ENCODE peak calls at places on chromosome 19, in eight cellular contexts. One of them, this sample, is unnamed.

GRCh38 chr19:58328999-58329398 is 2.2 kb downstream of the ZSCAN22 start:
- DNase-seq in esophagus squamous epithelium: no peak
- DNase-seq in RWPE1: no peak
- DNase-seq in transverse colon: no peak
- DNase-seq in HFF-Myc: no peak
- DNase-seq in WTC11: peak
- DNase-seq in fibroblast of the aortic adventitia: no peak
- DNase-seq in nephron progenitor cell: peak
- DNase-seq in this sample: peak

GRCh38 chr19:39314016-39314728 is 6.5 kb downstream of the LRFN1 start:
- DNase-seq in HFF-Myc: no peak
- DNase-seq in WTC11: no peak
- DNase-seq in nephron progenitor cell: no peak
- DNase-seq in transverse colon: no peak
- DNase-seq in esophagus squamous epithelium: no peak
- DNase-seq in RWPE1: no peak
- DNase-seq in fibroblast of the aortic adventitia: no peak
- DNase-seq in this sample: no peak

GRCh38 chr19:38805180-38805579 is 7.6 kb downstream of the LGALS4 start:
- DNase-seq in nephron progenitor cell: no peak
- DNase-seq in RWPE1: no peak
- DNase-seq in HFF-Myc: no peak
- DNase-seq in WTC11: no peak
- DNase-seq in fibroblast of the aortic adventitia: peak
- DNase-seq in transverse colon: no peak
- DNase-seq in esophagus squamous epithelium: no peak
- DNase-seq in this sample: no peak

GRCh38 chr19:55591555-55591954 is 7.8 kb downstream of the FIZ1 start:
- DNase-seq in fibroblast of the aortic adventitia: no peak
- DNase-seq in nephron progenitor cell: no peak
- DNase-seq in RWPE1: no peak
- DNase-seq in WTC11: peak
- DNase-seq in transverse colon: no peak
- DNase-seq in esophagus squamous epithelium: no peak
- DNase-seq in HFF-Myc: no peak
- DNase-seq in this sample: no peak

GRCh38 chr19:15244106-15244803 is 12.0 kb upstream of the EPHX3 start:
- DNase-seq in transverse colon: no peak
- DNase-seq in esophagus squamous epithelium: no peak
- DNase-seq in RWPE1: no peak
- DNase-seq in fibroblast of the aortic adventitia: no peak
- DNase-seq in HFF-Myc: no peak
- DNase-seq in WTC11: no peak
- DNase-seq in nephron progenitor cell: no peak
- DNase-seq in this sample: no peak

GRCh38 chr19:47626238-47626637 is 17.3 kb downstream of the BICRA start:
- DNase-seq in transverse colon: no peak
- DNase-seq in WTC11: no peak
- DNase-seq in nephron progenitor cell: no peak
- DNase-seq in HFF-Myc: no peak
- DNase-seq in fibroblast of the aortic adventitia: no peak
- DNase-seq in RWPE1: no peak
- DNase-seq in esophagus squamous epithelium: no peak
- DNase-seq in this sample: no peak

GRCh38 chr19:14476663-14477401 is 1.7 kb upstream of the PTGER1 start:
- DNase-seq in HFF-Myc: no peak
- DNase-seq in transverse colon: peak
- DNase-seq in WTC11: no peak
- DNase-seq in nephron progenitor cell: no peak
- DNase-seq in fibroblast of the aortic adventitia: peak
- DNase-seq in esophagus squamous epithelium: no peak
- DNase-seq in RWPE1: peak
- DNase-seq in this sample: no peak

GRCh38 chr19:54096642-54097106 is 3.9 kb downstream of the OSCAR start:
- DNase-seq in transverse colon: peak
- DNase-seq in RWPE1: no peak
- DNase-seq in fibroblast of the aortic adventitia: peak
- DNase-seq in esophagus squamous epithelium: no peak
- DNase-seq in HFF-Myc: no peak
- DNase-seq in nephron progenitor cell: no peak
- DNase-seq in WTC11: peak
- DNase-seq in this sample: no peak

GRCh38 chr19:6475321-6476108 is 6.1 kb downstream of the DENND1C start:
- DNase-seq in nephron progenitor cell: peak
- DNase-seq in fibroblast of the aortic adventitia: no peak
- DNase-seq in WTC11: peak
- DNase-seq in HFF-Myc: no peak
- DNase-seq in transverse colon: no peak
- DNase-seq in RWPE1: no peak
- DNase-seq in esophagus squamous epithelium: no peak
- DNase-seq in this sample: no peak

GRCh38 chr19:38979867-38980266 is 4.3 kb upstream of the FBXO17 start:
- DNase-seq in fibroblast of the aortic adventitia: no peak
- DNase-seq in HFF-Myc: no peak
- DNase-seq in WTC11: no peak
- DNase-seq in transverse colon: no peak
- DNase-seq in esophagus squamous epithelium: no peak
- DNase-seq in RWPE1: no peak
- DNase-seq in nephron progenitor cell: no peak
- DNase-seq in this sample: no peak

GRCh38 chr19:28670894-28671293 is 542.1 kb downstream of the UQCRFS1 start:
- DNase-seq in WTC11: no peak
- DNase-seq in fibroblast of the aortic adventitia: no peak
- DNase-seq in RWPE1: no peak
- DNase-seq in nephron progenitor cell: no peak
- DNase-seq in HFF-Myc: no peak
- DNase-seq in esophagus squamous epithelium: no peak
- DNase-seq in transverse colon: no peak
- DNase-seq in this sample: no peak

GRCh38 chr19:34881982-34882381 is 44.7 kb upstream of the ZNF30 start:
- DNase-seq in HFF-Myc: peak
- DNase-seq in transverse colon: no peak
- DNase-seq in WTC11: no peak
- DNase-seq in nephron progenitor cell: no peak
- DNase-seq in fibroblast of the aortic adventitia: no peak
- DNase-seq in RWPE1: no peak
- DNase-seq in esophagus squamous epithelium: no peak
- DNase-seq in this sample: no peak

GRCh38 chr19:46461537-46461936 is 9.8 kb downstream of the PNMA8A start:
- DNase-seq in WTC11: no peak
- DNase-seq in nephron progenitor cell: no peak
- DNase-seq in RWPE1: peak
- DNase-seq in esophagus squamous epithelium: no peak
- DNase-seq in transverse colon: no peak
- DNase-seq in fibroblast of the aortic adventitia: no peak
- DNase-seq in HFF-Myc: no peak
- DNase-seq in this sample: no peak

GRCh38 chr19:31316201-31316951 is 32.9 kb downstream of the TSHZ3 start:
- DNase-seq in nephron progenitor cell: no peak
- DNase-seq in WTC11: no peak
- DNase-seq in HFF-Myc: no peak
- DNase-seq in esophagus squamous epithelium: no peak
- DNase-seq in transverse colon: peak
- DNase-seq in RWPE1: no peak
- DNase-seq in fibroblast of the aortic adventitia: peak
- DNase-seq in this sample: no peak

GRCh38 chr19:27972291-27973040 is 1240.5 kb downstream of the UQCRFS1 start:
- DNase-seq in fibroblast of the aortic adventitia: peak
- DNase-seq in HFF-Myc: no peak
- DNase-seq in RWPE1: no peak
- DNase-seq in WTC11: no peak
- DNase-seq in nephron progenitor cell: no peak
- DNase-seq in esophagus squamous epithelium: no peak
- DNase-seq in transverse colon: no peak
- DNase-seq in this sample: no peak

GRCh38 chr19:34332027-34332786 is 32.8 kb upstream of the GPI start:
- DNase-seq in HFF-Myc: no peak
- DNase-seq in nephron progenitor cell: no peak
- DNase-seq in transverse colon: no peak
- DNase-seq in esophagus squamous epithelium: no peak
- DNase-seq in WTC11: no peak
- DNase-seq in fibroblast of the aortic adventitia: no peak
- DNase-seq in RWPE1: no peak
- DNase-seq in this sample: no peak

GRCh38 chr19:30719189-30719990 is 347.2 kb downstream of the ZNF536 start:
- DNase-seq in HFF-Myc: no peak
- DNase-seq in esophagus squamous epithelium: no peak
- DNase-seq in transverse colon: peak
- DNase-seq in WTC11: peak
- DNase-seq in RWPE1: peak
- DNase-seq in nephron progenitor cell: peak
- DNase-seq in fibroblast of the aortic adventitia: peak
- DNase-seq in this sample: peak

GRCh38 chr19:38319421-38320258 is at the start of gene KCNK6:
- DNase-seq in esophagus squamous epithelium: no peak
- DNase-seq in WTC11: peak
- DNase-seq in HFF-Myc: no peak
- DNase-seq in fibroblast of the aortic adventitia: peak
- DNase-seq in nephron progenitor cell: peak
- DNase-seq in RWPE1: no peak
- DNase-seq in transverse colon: peak
- DNase-seq in this sample: peak

GRCh38 chr19:17281391-17282304 is at the start of gene ANKLE1:
- DNase-seq in RWPE1: peak
- DNase-seq in HFF-Myc: no peak
- DNase-seq in esophagus squamous epithelium: no peak
- DNase-seq in transverse colon: peak
- DNase-seq in WTC11: peak
- DNase-seq in fibroblast of the aortic adventitia: no peak
- DNase-seq in nephron progenitor cell: peak
- DNase-seq in this sample: no peak

GRCh38 chr19:35310331-35310730 is 18.4 kb downstream of the MAG start:
- DNase-seq in transverse colon: no peak
- DNase-seq in nephron progenitor cell: no peak
- DNase-seq in WTC11: no peak
- DNase-seq in esophagus squamous epithelium: no peak
- DNase-seq in RWPE1: no peak
- DNase-seq in HFF-Myc: no peak
- DNase-seq in fibroblast of the aortic adventitia: no peak
- DNase-seq in this sample: no peak

GRCh38 chr19:29172302-29172701 is 40.6 kb downstream of the UQCRFS1 start:
- DNase-seq in transverse colon: no peak
- DNase-seq in RWPE1: no peak
- DNase-seq in esophagus squamous epithelium: no peak
- DNase-seq in nephron progenitor cell: no peak
- DNase-seq in fibroblast of the aortic adventitia: no peak
- DNase-seq in HFF-Myc: no peak
- DNase-seq in WTC11: no peak
- DNase-seq in this sample: no peak

GRCh38 chr19:5907216-5907615 is 2.5 kb downstream of the VMAC start:
- DNase-seq in transverse colon: no peak
- DNase-seq in HFF-Myc: no peak
- DNase-seq in WTC11: no peak
- DNase-seq in RWPE1: no peak
- DNase-seq in fibroblast of the aortic adventitia: no peak
- DNase-seq in esophagus squamous epithelium: no peak
- DNase-seq in nephron progenitor cell: no peak
- DNase-seq in this sample: peak

GRCh38 chr19:43534811-43535761 is 2.1 kb downstream of the ZNF575 start:
- DNase-seq in transverse colon: peak
- DNase-seq in HFF-Myc: no peak
- DNase-seq in WTC11: peak
- DNase-seq in RWPE1: no peak
- DNase-seq in esophagus squamous epithelium: no peak
- DNase-seq in nephron progenitor cell: peak
- DNase-seq in fibroblast of the aortic adventitia: peak
- DNase-seq in this sample: peak
- TF ChIP-seq CTCF in transverse colon: peak
- TF ChIP-seq CTCF in HFF-Myc: peak
- TF ChIP-seq CTCF in WTC11: peak
- TF ChIP-seq CTCF in RWPE1: no peak
- TF ChIP-seq CTCF in esophagus squamous epithelium: peak
- TF ChIP-seq CTCF in nephron progenitor cell: peak
- TF ChIP-seq CTCF in fibroblast of the aortic adventitia: peak
- TF ChIP-seq CTCF in this sample: peak

GRCh38 chr19:20276011-20276738 is 109.2 kb downstream of the ZNF486 start:
- DNase-seq in HFF-Myc: no peak
- DNase-seq in WTC11: no peak
- DNase-seq in nephron progenitor cell: no peak
- DNase-seq in transverse colon: no peak
- DNase-seq in esophagus squamous epithelium: no peak
- DNase-seq in fibroblast of the aortic adventitia: no peak
- DNase-seq in RWPE1: no peak
- DNase-seq in this sample: peak

GRCh38 chr19:20273951-20274578 is 107.1 kb downstream of the ZNF486 start:
- DNase-seq in transverse colon: no peak
- DNase-seq in esophagus squamous epithelium: no peak
- DNase-seq in fibroblast of the aortic adventitia: no peak
- DNase-seq in RWPE1: no peak
- DNase-seq in nephron progenitor cell: no peak
- DNase-seq in HFF-Myc: no peak
- DNase-seq in WTC11: no peak
- DNase-seq in this sample: no peak

GRCh38 chr19:20279516-20279915 is 112.5 kb downstream of the ZNF486 start:
- DNase-seq in fibroblast of the aortic adventitia: no peak
- DNase-seq in esophagus squamous epithelium: no peak
- DNase-seq in RWPE1: no peak
- DNase-seq in HFF-Myc: no peak
- DNase-seq in transverse colon: no peak
- DNase-seq in WTC11: no peak
- DNase-seq in nephron progenitor cell: no peak
- DNase-seq in this sample: no peak

GRCh38 chr19:20273376-20273775 is 106.4 kb downstream of the ZNF486 start:
- DNase-seq in fibroblast of the aortic adventitia: no peak
- DNase-seq in HFF-Myc: no peak
- DNase-seq in transverse colon: no peak
- DNase-seq in nephron progenitor cell: no peak
- DNase-seq in esophagus squamous epithelium: no peak
- DNase-seq in RWPE1: no peak
- DNase-seq in WTC11: no peak
- DNase-seq in this sample: no peak

GRCh38 chr19:20278342-20278741 is 111.3 kb downstream of the ZNF486 start:
- DNase-seq in HFF-Myc: no peak
- DNase-seq in RWPE1: no peak
- DNase-seq in WTC11: no peak
- DNase-seq in esophagus squamous epithelium: no peak
- DNase-seq in fibroblast of the aortic adventitia: no peak
- DNase-seq in nephron progenitor cell: peak
- DNase-seq in transverse colon: peak
- DNase-seq in this sample: no peak
- TF ChIP-seq CTCF in HFF-Myc: no peak
- TF ChIP-seq CTCF in RWPE1: no peak
- TF ChIP-seq CTCF in WTC11: peak
- TF ChIP-seq CTCF in esophagus squamous epithelium: peak
- TF ChIP-seq CTCF in fibroblast of the aortic adventitia: no peak
- TF ChIP-seq CTCF in nephron progenitor cell: peak
- TF ChIP-seq CTCF in transverse colon: no peak
- TF ChIP-seq CTCF in this sample: no peak

GRCh38 chr19:49915271-49915670 is 13.7 kb upstream of the ATF5 start:
- DNase-seq in transverse colon: no peak
- DNase-seq in fibroblast of the aortic adventitia: no peak
- DNase-seq in esophagus squamous epithelium: no peak
- DNase-seq in RWPE1: no peak
- DNase-seq in nephron progenitor cell: no peak
- DNase-seq in HFF-Myc: no peak
- DNase-seq in WTC11: no peak
- DNase-seq in this sample: no peak
- TF ChIP-seq CTCF in transverse colon: no peak
- TF ChIP-seq CTCF in fibroblast of the aortic adventitia: peak
- TF ChIP-seq CTCF in esophagus squamous epithelium: no peak
- TF ChIP-seq CTCF in RWPE1: no peak
- TF ChIP-seq CTCF in nephron progenitor cell: no peak
- TF ChIP-seq CTCF in HFF-Myc: no peak
- TF ChIP-seq CTCF in WTC11: no peak
- TF ChIP-seq CTCF in this sample: no peak

GRCh38 chr19:41439441-41440222 is at the start of gene DMAC2:
- DNase-seq in nephron progenitor cell: peak
- DNase-seq in WTC11: peak
- DNase-seq in esophagus squamous epithelium: peak
- DNase-seq in HFF-Myc: peak
- DNase-seq in RWPE1: peak
- DNase-seq in fibroblast of the aortic adventitia: peak
- DNase-seq in transverse colon: peak
- DNase-seq in this sample: peak
- TF ChIP-seq CTCF in nephron progenitor cell: peak
- TF ChIP-seq CTCF in WTC11: no peak
- TF ChIP-seq CTCF in esophagus squamous epithelium: peak
- TF ChIP-seq CTCF in HFF-Myc: peak
- TF ChIP-seq CTCF in RWPE1: peak
- TF ChIP-seq CTCF in fibroblast of the aortic adventitia: peak
- TF ChIP-seq CTCF in transverse colon: peak
- TF ChIP-seq CTCF in this sample: peak